ENCODE peak calls at places on chromosome 20, in ten cellular contexts. One of them, this sample, is unnamed.

GRCh38 chr20:20664795-20665194 is 47.6 kb downstream of the RALGAPA2 start:
- DNase-seq in lung: no peak
- DNase-seq in endothelial cell: peak; percentile 9
- DNase-seq in AG10803: no peak
- DNase-seq in CD8-positive, alpha-beta memory T cell: no peak
- DNase-seq in sciatic nerve: no peak
- DNase-seq in substantia nigra: no peak
- DNase-seq in neuronal stem cell: peak; percentile 12
- DNase-seq in NCI-H2081: peak; percentile 34
- DNase-seq in IMR-90: no peak
- DNase-seq in this sample: peak; percentile 19

GRCh38 chr20:20637998-20638397 is 74.4 kb downstream of the RALGAPA2 start:
- DNase-seq in lung: no peak
- DNase-seq in endothelial cell: no peak
- DNase-seq in AG10803: no peak
- DNase-seq in CD8-positive, alpha-beta memory T cell: no peak
- DNase-seq in sciatic nerve: no peak
- DNase-seq in substantia nigra: no peak
- DNase-seq in neuronal stem cell: no peak
- DNase-seq in NCI-H2081: no peak
- DNase-seq in IMR-90: no peak
- DNase-seq in this sample: no peak

GRCh38 chr20:19067986-19068385 is 144.5 kb upstream of the SLC24A3 start:
- DNase-seq in lung: no peak
- DNase-seq in endothelial cell: no peak
- DNase-seq in AG10803: no peak
- DNase-seq in CD8-positive, alpha-beta memory T cell: no peak
- DNase-seq in sciatic nerve: no peak
- DNase-seq in substantia nigra: no peak
- DNase-seq in neuronal stem cell: no peak
- DNase-seq in NCI-H2081: no peak
- DNase-seq in IMR-90: no peak
- DNase-seq in this sample: no peak

GRCh38 chr20:32244150-32244823 is 33.2 kb upstream of the KIF3B start:
- DNase-seq in lung: no peak
- DNase-seq in endothelial cell: no peak
- DNase-seq in AG10803: no peak
- DNase-seq in CD8-positive, alpha-beta memory T cell: no peak
- DNase-seq in sciatic nerve: no peak
- DNase-seq in substantia nigra: no peak
- DNase-seq in neuronal stem cell: no peak
- DNase-seq in NCI-H2081: no peak
- DNase-seq in IMR-90: no peak
- DNase-seq in this sample: no peak

GRCh38 chr20:60062431-60063336 is 104.5 kb downstream of the CDH26 start:
- DNase-seq in lung: no peak
- DNase-seq in endothelial cell: no peak
- DNase-seq in AG10803: peak; percentile 97
- DNase-seq in CD8-positive, alpha-beta memory T cell: no peak
- DNase-seq in sciatic nerve: no peak
- DNase-seq in substantia nigra: no peak
- DNase-seq in neuronal stem cell: no peak
- DNase-seq in NCI-H2081: no peak
- DNase-seq in IMR-90: peak; percentile 69
- DNase-seq in this sample: peak; percentile 92

GRCh38 chr20:33516882-33517281 is 27.0 kb downstream of the CBFA2T2 start:
- DNase-seq in lung: no peak
- DNase-seq in endothelial cell: no peak
- DNase-seq in AG10803: peak; percentile 33
- DNase-seq in CD8-positive, alpha-beta memory T cell: no peak
- DNase-seq in sciatic nerve: no peak
- DNase-seq in substantia nigra: no peak
- DNase-seq in neuronal stem cell: no peak
- DNase-seq in NCI-H2081: no peak
- DNase-seq in IMR-90: peak; percentile 11
- DNase-seq in this sample: no peak

GRCh38 chr20:54148947-54149764 is 24.6 kb downstream of the CYP24A1 start:
- DNase-seq in lung: no peak
- DNase-seq in endothelial cell: no peak
- DNase-seq in AG10803: no peak
- DNase-seq in CD8-positive, alpha-beta memory T cell: no peak
- DNase-seq in sciatic nerve: no peak
- DNase-seq in substantia nigra: no peak
- DNase-seq in neuronal stem cell: no peak
- DNase-seq in NCI-H2081: no peak
- DNase-seq in IMR-90: no peak
- DNase-seq in this sample: no peak

GRCh38 chr20:45164906-45165305 is 9.8 kb upstream of the PI3 start:
- DNase-seq in lung: no peak
- DNase-seq in endothelial cell: no peak
- DNase-seq in AG10803: no peak
- DNase-seq in CD8-positive, alpha-beta memory T cell: no peak
- DNase-seq in sciatic nerve: no peak
- DNase-seq in substantia nigra: no peak
- DNase-seq in neuronal stem cell: no peak
- DNase-seq in NCI-H2081: no peak
- DNase-seq in IMR-90: no peak
- DNase-seq in this sample: no peak

GRCh38 chr20:35854697-35855434 is 83.1 kb downstream of the PHF20 start:
- DNase-seq in lung: no peak
- DNase-seq in endothelial cell: no peak
- DNase-seq in AG10803: peak; percentile 69
- DNase-seq in CD8-positive, alpha-beta memory T cell: no peak
- DNase-seq in sciatic nerve: no peak
- DNase-seq in substantia nigra: no peak
- DNase-seq in neuronal stem cell: no peak
- DNase-seq in NCI-H2081: no peak
- DNase-seq in IMR-90: peak; percentile 43
- DNase-seq in this sample: no peak

GRCh38 chr20:63911171-63911570 is 16.2 kb downstream of the DNAJC5 start:
- DNase-seq in lung: no peak
- DNase-seq in endothelial cell: no peak
- DNase-seq in AG10803: peak; percentile 44
- DNase-seq in CD8-positive, alpha-beta memory T cell: no peak
- DNase-seq in sciatic nerve: no peak
- DNase-seq in substantia nigra: peak; percentile 37
- DNase-seq in neuronal stem cell: no peak
- DNase-seq in NCI-H2081: no peak
- DNase-seq in IMR-90: peak; percentile 50
- DNase-seq in this sample: peak; percentile 37

GRCh38 chr20:51321343-51322163 is 221.0 kb downstream of the NFATC2 start:
- DNase-seq in lung: no peak
- DNase-seq in endothelial cell: no peak
- DNase-seq in AG10803: no peak
- DNase-seq in CD8-positive, alpha-beta memory T cell: no peak
- DNase-seq in sciatic nerve: no peak
- DNase-seq in substantia nigra: no peak
- DNase-seq in neuronal stem cell: no peak
- DNase-seq in NCI-H2081: no peak
- DNase-seq in IMR-90: no peak
- DNase-seq in this sample: no peak

GRCh38 chr20:59820204-59821041 is 113.0 kb downstream of the SYCP2 start:
- DNase-seq in lung: peak; percentile 27
- DNase-seq in endothelial cell: no peak
- DNase-seq in AG10803: no peak
- DNase-seq in CD8-positive, alpha-beta memory T cell: no peak
- DNase-seq in sciatic nerve: no peak
- DNase-seq in substantia nigra: peak; percentile 74
- DNase-seq in neuronal stem cell: no peak
- DNase-seq in NCI-H2081: peak; percentile 22
- DNase-seq in IMR-90: no peak
- DNase-seq in this sample: no peak

GRCh38 chr20:52269327-52269726 is 77.7 kb upstream of the ZFP64 start:
- DNase-seq in lung: no peak
- DNase-seq in endothelial cell: no peak
- DNase-seq in AG10803: peak; percentile 88
- DNase-seq in CD8-positive, alpha-beta memory T cell: no peak
- DNase-seq in sciatic nerve: no peak
- DNase-seq in substantia nigra: no peak
- DNase-seq in neuronal stem cell: no peak
- DNase-seq in NCI-H2081: no peak
- DNase-seq in IMR-90: no peak
- DNase-seq in this sample: no peak

GRCh38 chr20:62331347-62331746 is 28.6 kb downstream of the ADRM1 start:
- DNase-seq in lung: no peak
- DNase-seq in endothelial cell: no peak
- DNase-seq in AG10803: no peak
- DNase-seq in CD8-positive, alpha-beta memory T cell: no peak
- DNase-seq in sciatic nerve: no peak
- DNase-seq in substantia nigra: no peak
- DNase-seq in neuronal stem cell: no peak
- DNase-seq in NCI-H2081: no peak
- DNase-seq in IMR-90: no peak
- DNase-seq in this sample: no peak